ENCODE peak calls at places on chromosome 1, in nine cellular contexts. P is activated CD8-positive, alpha-beta memory T cell treated with anti-CD3 and anti-CD28 coated beads, Interleukin-2, amount 50 U/mL, for 48 hours; J is A172; X is OCI-LY7; T is BJ; L is iris pigment epithelial cell; M is stimulated activated CD4-positive, alpha-beta T cell treated with anti-CD3 and anti-CD28 coated beads, Interleukin-4, amount 100 ng/mL, for 48 hours; H is HCT116; O is stimulated activated CD8-positive, alpha-beta memory T cell treated with anti-CD3 and anti-CD28 coated beads, Interleukin-15, amount 100 ng/mL, for 24 hours. G is an unnamed sample.

GRCh38 chr1:67162954-67163353 is 3.3 kb upstream of the IL23R start:
- DNase-seq in O (no peak), J (peak), M (peak), T (no peak), L (peak), X (no peak), P (peak), H (peak), G (no peak)

GRCh38 chr1:8879348-8880067 is 1.0 kb upstream of the ENO1 start:
- DNase-seq in H (no peak), M (no peak), T (no peak), P (no peak), X (no peak), O (no peak), J (peak), L (no peak), G (no peak)

GRCh38 chr1:12798911-12799310 is 7.7 kb downstream of the PRAMEF1 start:
- DNase-seq in T (no peak), O (no peak), P (no peak), X (no peak), J (no peak), M (no peak), H (no peak), L (no peak), G (no peak)

GRCh38 chr1:22839806-22840205 is 129.2 kb downstream of the EPHB2 start:
- DNase-seq in T (no peak), L (no peak), M (no peak), X (no peak), O (no peak), H (no peak), P (no peak), J (no peak), G (no peak)

GRCh38 chr1:230781596-230781995 is 34.4 kb downstream of the CAPN9 start:
- DNase-seq in J (no peak), H (no peak), X (no peak), P (no peak), T (no peak), L (peak), M (no peak), O (no peak), G (no peak)

GRCh38 chr1:81547912-81548303 is 252.8 kb upstream of the ADGRL2 start:
- DNase-seq in P (no peak), O (no peak), H (no peak), T (no peak), J (no peak), L (no peak), M (no peak), X (no peak), G (no peak)

GRCh38 chr1:119004781-119005180 is 16.6 kb upstream of the TBX15 start:
- DNase-seq in X (no peak), L (no peak), H (no peak), J (no peak), O (no peak), T (no peak), M (no peak), P (no peak), G (no peak)

GRCh38 chr1:3462356-3463012 is 8.0 kb downstream of the ARHGEF16 start:
- DNase-seq in J (no peak), O (no peak), T (no peak), X (no peak), H (no peak), M (no peak), L (no peak), P (no peak), G (no peak)

G was measured in germinal center.